ENCODE peak calls at places on chromosomes 3 and 15, in nine cellular contexts. One of them, this sample, is unnamed.

GRCh38 chr15:50257924-50258323 is 7.6 kb downstream of the HDC start:
- DNase-seq in stomach: no peak
- DNase-seq in bronchial epithelial cell: peak
- DNase-seq in fibroblast of pulmonary artery: peak
- DNase-seq in thoracic aorta: no peak
- DNase-seq in IMR-90: peak
- DNase-seq in left ventricle myocardium inferior: no peak
- DNase-seq in pancreas: no peak
- DNase-seq in AG10803: no peak
- DNase-seq in this sample: no peak

GRCh38 chr3:105367063-105367405 is 325 bp downstream of the ALCAM start:
- DNase-seq in stomach: peak
- DNase-seq in bronchial epithelial cell: no peak
- DNase-seq in fibroblast of pulmonary artery: no peak
- DNase-seq in thoracic aorta: no peak
- DNase-seq in IMR-90: no peak
- DNase-seq in left ventricle myocardium inferior: no peak
- DNase-seq in pancreas: peak
- DNase-seq in AG10803: no peak
- DNase-seq in this sample: no peak

GRCh38 chr3:153103406-153103945 is 58.5 kb upstream of the RAP2B start:
- DNase-seq in stomach: no peak
- DNase-seq in bronchial epithelial cell: no peak
- DNase-seq in fibroblast of pulmonary artery: no peak
- DNase-seq in thoracic aorta: no peak
- DNase-seq in IMR-90: no peak
- DNase-seq in left ventricle myocardium inferior: no peak
- DNase-seq in pancreas: no peak
- DNase-seq in AG10803: no peak
- DNase-seq in this sample: no peak

GRCh38 chr15:50881121-50882048 is 27.1 kb upstream of the AP4E1 start:
- DNase-seq in stomach: no peak
- DNase-seq in bronchial epithelial cell: peak
- DNase-seq in fibroblast of pulmonary artery: no peak
- DNase-seq in thoracic aorta: no peak
- DNase-seq in IMR-90: peak
- DNase-seq in left ventricle myocardium inferior: no peak
- DNase-seq in pancreas: no peak
- DNase-seq in AG10803: peak
- DNase-seq in this sample: no peak

GRCh38 chr3:138942271-138942670 is 4.7 kb downstream of the FOXL2 start:
- DNase-seq in stomach: no peak
- DNase-seq in bronchial epithelial cell: no peak
- DNase-seq in fibroblast of pulmonary artery: no peak
- DNase-seq in thoracic aorta: no peak
- DNase-seq in IMR-90: no peak
- DNase-seq in left ventricle myocardium inferior: no peak
- DNase-seq in pancreas: no peak
- DNase-seq in AG10803: no peak
- DNase-seq in this sample: no peak

GRCh38 chr3:30628188-30628930 is 22.0 kb downstream of the TGFBR2 start:
- DNase-seq in stomach: no peak
- DNase-seq in bronchial epithelial cell: peak
- DNase-seq in fibroblast of pulmonary artery: no peak
- DNase-seq in thoracic aorta: no peak
- DNase-seq in IMR-90: no peak
- DNase-seq in left ventricle myocardium inferior: no peak
- DNase-seq in pancreas: no peak
- DNase-seq in AG10803: no peak
- DNase-seq in this sample: no peak

GRCh38 chr3:119663885-119664284 is 3.5 kb upstream of the POPDC2 start:
- DNase-seq in stomach: no peak
- DNase-seq in bronchial epithelial cell: peak
- DNase-seq in fibroblast of pulmonary artery: peak
- DNase-seq in thoracic aorta: no peak
- DNase-seq in IMR-90: no peak
- DNase-seq in left ventricle myocardium inferior: no peak
- DNase-seq in pancreas: no peak
- DNase-seq in AG10803: peak
- DNase-seq in this sample: no peak

GRCh38 chr3:136258199-136258598 is 8.1 kb downstream of the PCCB start:
- DNase-seq in stomach: no peak
- DNase-seq in bronchial epithelial cell: no peak
- DNase-seq in fibroblast of pulmonary artery: no peak
- DNase-seq in thoracic aorta: no peak
- DNase-seq in IMR-90: no peak
- DNase-seq in left ventricle myocardium inferior: no peak
- DNase-seq in pancreas: no peak
- DNase-seq in AG10803: no peak
- DNase-seq in this sample: no peak

GRCh38 chr3:10483364-10483675 is 22.1 kb downstream of the ATP2B2 start:
- DNase-seq in stomach: no peak
- DNase-seq in bronchial epithelial cell: no peak
- DNase-seq in fibroblast of pulmonary artery: no peak
- DNase-seq in thoracic aorta: no peak
- DNase-seq in IMR-90: no peak
- DNase-seq in left ventricle myocardium inferior: no peak
- DNase-seq in pancreas: no peak
- DNase-seq in AG10803: no peak
- DNase-seq in this sample: no peak

GRCh38 chr15:41919954-41920538 is 26.2 kb upstream of the SPTBN5 start:
- DNase-seq in stomach: peak
- DNase-seq in bronchial epithelial cell: no peak
- DNase-seq in fibroblast of pulmonary artery: peak
- DNase-seq in thoracic aorta: no peak
- DNase-seq in IMR-90: peak
- DNase-seq in left ventricle myocardium inferior: no peak
- DNase-seq in pancreas: peak
- DNase-seq in AG10803: peak
- DNase-seq in this sample: no peak

GRCh38 chr3:101950510-101950909 is 101.2 kb downstream of the NFKBIZ start:
- DNase-seq in stomach: no peak
- DNase-seq in bronchial epithelial cell: peak
- DNase-seq in fibroblast of pulmonary artery: peak
- DNase-seq in thoracic aorta: no peak
- DNase-seq in IMR-90: peak
- DNase-seq in left ventricle myocardium inferior: no peak
- DNase-seq in pancreas: no peak
- DNase-seq in AG10803: peak
- DNase-seq in this sample: peak

GRCh38 chr15:66883322-66883911 is 181.4 kb downstream of the SMAD6 start:
- DNase-seq in stomach: peak
- DNase-seq in bronchial epithelial cell: peak
- DNase-seq in fibroblast of pulmonary artery: peak
- DNase-seq in thoracic aorta: peak
- DNase-seq in IMR-90: peak
- DNase-seq in left ventricle myocardium inferior: peak
- DNase-seq in pancreas: peak
- DNase-seq in AG10803: peak
- DNase-seq in this sample: peak

GRCh38 chr3:129195731-129196256 is 12.1 kb upstream of the CNBP start:
- DNase-seq in stomach: no peak
- DNase-seq in bronchial epithelial cell: peak
- DNase-seq in fibroblast of pulmonary artery: peak
- DNase-seq in thoracic aorta: peak
- DNase-seq in IMR-90: peak
- DNase-seq in left ventricle myocardium inferior: peak
- DNase-seq in pancreas: no peak
- DNase-seq in AG10803: peak
- DNase-seq in this sample: peak
- H3K4me3 ChIP-seq in stomach: no peak
- H3K4me3 ChIP-seq in bronchial epithelial cell: no peak
- H3K4me3 ChIP-seq in fibroblast of pulmonary artery: peak
- H3K4me3 ChIP-seq in thoracic aorta: peak
- H3K4me3 ChIP-seq in IMR-90: peak
- H3K4me3 ChIP-seq in left ventricle myocardium inferior: peak
- H3K4me3 ChIP-seq in pancreas: no peak
- H3K4me3 ChIP-seq in AG10803: peak
- H3K4me3 ChIP-seq in this sample: no peak

DNA sequence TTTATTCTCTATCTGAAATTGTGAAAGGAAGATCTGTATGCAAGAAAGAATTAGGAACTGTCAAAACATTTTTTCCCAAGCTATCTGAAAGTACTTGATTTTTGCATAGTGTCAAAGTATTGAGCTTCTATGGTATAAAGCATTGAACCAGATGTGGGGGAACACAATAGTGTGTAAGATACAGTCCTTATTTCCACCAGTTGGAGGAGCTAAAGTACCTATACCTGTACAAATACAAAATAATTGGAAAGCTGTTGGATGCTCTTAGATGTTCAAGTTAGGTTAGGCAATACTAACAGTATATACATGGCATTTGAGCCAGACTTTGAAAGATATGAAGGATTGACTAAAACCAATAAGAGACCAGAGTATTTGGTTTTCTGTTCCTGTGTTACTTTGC is 148.4 kb downstream of the B3GALNT1 start:
- DNase-seq in stomach: no peak
- DNase-seq in bronchial epithelial cell: peak
- DNase-seq in fibroblast of pulmonary artery: peak
- DNase-seq in thoracic aorta: no peak
- DNase-seq in IMR-90: peak
- DNase-seq in left ventricle myocardium inferior: no peak
- DNase-seq in pancreas: no peak
- DNase-seq in AG10803: peak
- DNase-seq in this sample: no peak
- TF ChIP-seq CTCF in stomach: no peak
- TF ChIP-seq CTCF in bronchial epithelial cell: peak
- TF ChIP-seq CTCF in fibroblast of pulmonary artery: peak
- TF ChIP-seq CTCF in thoracic aorta: no peak
- TF ChIP-seq CTCF in IMR-90: peak
- TF ChIP-seq CTCF in left ventricle myocardium inferior: peak
- TF ChIP-seq CTCF in pancreas: no peak
- TF ChIP-seq CTCF in AG10803: peak
- TF ChIP-seq CTCF in this sample: peak

DNA sequence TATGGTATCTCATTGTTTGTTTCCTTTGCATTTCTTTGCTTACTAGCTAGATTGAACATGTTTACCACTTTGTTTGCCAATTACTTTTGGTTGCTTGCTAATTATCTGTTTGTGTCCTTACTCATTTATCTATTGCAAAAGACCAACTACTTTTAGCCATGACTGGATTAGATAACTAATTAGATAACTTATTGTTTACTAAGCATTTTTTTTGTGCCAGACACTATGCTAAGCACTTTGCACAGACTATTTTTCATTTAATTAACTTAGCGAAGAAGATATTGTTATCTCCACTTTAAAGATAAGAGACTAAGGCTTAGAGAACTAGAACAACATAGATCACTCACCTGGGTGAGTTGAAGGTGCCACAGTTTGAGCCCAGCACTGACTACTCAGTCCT is 16.9 kb upstream of the ZFAND6 start:
- DNase-seq in stomach: no peak
- DNase-seq in bronchial epithelial cell: no peak
- DNase-seq in fibroblast of pulmonary artery: no peak
- DNase-seq in thoracic aorta: no peak
- DNase-seq in IMR-90: no peak
- DNase-seq in left ventricle myocardium inferior: no peak
- DNase-seq in pancreas: no peak
- DNase-seq in AG10803: no peak
- DNase-seq in this sample: no peak
- H3K4me3 ChIP-seq in stomach: no peak
- H3K4me3 ChIP-seq in bronchial epithelial cell: no peak
- H3K4me3 ChIP-seq in fibroblast of pulmonary artery: no peak
- H3K4me3 ChIP-seq in thoracic aorta: no peak
- H3K4me3 ChIP-seq in IMR-90: no peak
- H3K4me3 ChIP-seq in left ventricle myocardium inferior: no peak
- H3K4me3 ChIP-seq in pancreas: no peak
- H3K4me3 ChIP-seq in AG10803: no peak
- H3K4me3 ChIP-seq in this sample: no peak

DNA sequence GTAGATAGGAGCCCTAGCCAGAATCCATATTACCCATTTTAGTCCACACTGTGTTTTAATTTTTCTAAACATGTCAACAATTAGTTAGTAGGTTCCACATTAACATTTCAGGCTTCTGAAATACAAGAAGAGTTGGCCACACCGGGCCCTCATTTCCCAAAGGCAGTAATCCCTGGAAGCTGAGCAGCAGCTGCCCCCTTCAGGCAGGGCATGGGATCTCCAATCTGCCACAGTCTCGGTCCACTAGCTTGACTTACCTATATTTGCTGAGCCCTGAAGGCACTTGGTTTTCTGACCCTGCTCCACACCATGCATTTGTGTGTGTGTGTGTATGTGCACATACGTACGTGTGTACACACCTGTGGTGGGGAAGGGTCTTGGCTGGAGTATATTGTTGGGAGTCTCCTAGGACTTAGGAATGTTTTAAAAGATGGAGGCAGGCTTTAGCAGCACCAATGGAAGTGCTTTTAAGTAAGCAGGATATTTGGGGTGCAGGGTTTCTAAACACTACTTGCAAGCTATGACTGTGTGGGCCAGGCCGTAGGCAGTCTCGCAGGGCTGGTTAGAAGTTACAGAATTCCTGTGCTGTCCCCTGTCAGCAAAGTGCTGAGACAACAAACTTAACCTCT is 71.2 kb upstream of the SOX14 start:
- DNase-seq in stomach: no peak
- DNase-seq in bronchial epithelial cell: peak
- DNase-seq in fibroblast of pulmonary artery: no peak
- DNase-seq in thoracic aorta: no peak
- DNase-seq in IMR-90: no peak
- DNase-seq in left ventricle myocardium inferior: no peak
- DNase-seq in pancreas: no peak
- DNase-seq in AG10803: no peak
- DNase-seq in this sample: no peak
- TF ChIP-seq CTCF in stomach: no peak
- TF ChIP-seq CTCF in bronchial epithelial cell: peak
- TF ChIP-seq CTCF in fibroblast of pulmonary artery: no peak
- TF ChIP-seq CTCF in thoracic aorta: no peak
- TF ChIP-seq CTCF in IMR-90: no peak
- TF ChIP-seq CTCF in left ventricle myocardium inferior: peak
- TF ChIP-seq CTCF in pancreas: no peak
- TF ChIP-seq CTCF in AG10803: no peak
- TF ChIP-seq CTCF in this sample: peak

DNA sequence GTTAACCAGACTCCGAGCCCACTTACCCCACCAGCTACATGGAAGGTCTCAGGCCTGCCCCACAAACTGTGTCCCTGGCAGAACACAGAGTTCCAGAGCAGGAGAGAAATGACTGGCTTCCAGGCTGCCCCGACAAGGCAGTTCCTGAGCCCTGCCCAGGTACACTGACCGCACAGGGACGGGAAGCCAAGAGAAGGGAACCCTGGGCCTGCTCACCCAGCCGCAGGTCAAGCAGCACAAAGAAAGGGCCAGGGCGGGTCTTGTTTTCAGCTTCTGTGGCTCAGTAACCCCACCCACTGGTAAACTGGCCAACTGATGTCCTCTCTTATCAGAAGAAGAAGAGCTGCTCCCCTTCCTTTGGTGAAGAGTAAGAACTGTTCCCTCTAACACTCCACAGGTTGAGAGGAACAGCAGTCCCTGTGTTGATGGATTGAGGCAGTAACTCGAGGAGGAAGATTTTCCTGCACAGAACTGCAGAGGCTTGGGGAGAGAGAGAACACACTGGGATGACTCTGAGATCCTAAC is 68.4 kb downstream of the CRTC3 start:
- DNase-seq in stomach: peak
- DNase-seq in bronchial epithelial cell: no peak
- DNase-seq in fibroblast of pulmonary artery: peak
- DNase-seq in thoracic aorta: no peak
- DNase-seq in IMR-90: no peak
- DNase-seq in left ventricle myocardium inferior: peak
- DNase-seq in pancreas: no peak
- DNase-seq in AG10803: peak
- DNase-seq in this sample: no peak
- H3K4me3 ChIP-seq in stomach: no peak
- H3K4me3 ChIP-seq in bronchial epithelial cell: no peak
- H3K4me3 ChIP-seq in fibroblast of pulmonary artery: no peak
- H3K4me3 ChIP-seq in thoracic aorta: no peak
- H3K4me3 ChIP-seq in IMR-90: no peak
- H3K4me3 ChIP-seq in left ventricle myocardium inferior: no peak
- H3K4me3 ChIP-seq in pancreas: no peak
- H3K4me3 ChIP-seq in AG10803: no peak
- H3K4me3 ChIP-seq in this sample: no peak

This sample was measured in kidney epithelial cell.